ENCODE peak calls at places on chromosomes 7 and 10, in eight cellular contexts. K, M, C, H, E, S, L and I are unnamed samples.

GRCh38 chr7:537911-538634 is 18.4 kb upstream of the PDGFA start:
- DNase-seq in K (peak; percentile 89), S (peak; percentile 81), M (peak; percentile 80), C (peak; percentile 83), E (peak; percentile 94), L (no peak), H (no peak), I (peak; percentile 92)

GRCh38 chr10:76911184-76911583 is 726.4 kb downstream of the KCNMA1 start:
- DNase-seq in E (no peak), L (no peak), C (no peak), H (no peak), M (peak; percentile 10), K (no peak), S (no peak), I (no peak)

GRCh38 chr7:130758429-130759056 is 24.5 kb upstream of the KLF14 start:
- DNase-seq in C (peak; percentile 37), L (no peak), K (peak; percentile 69), H (no peak), E (no peak), M (peak; percentile 82), S (peak; percentile 29), I (no peak)

GRCh38 chr7:97116308-97116707 is 1.2 kb upstream of the SDHAF3 start:
- DNase-seq in C (no peak), S (no peak), E (no peak), L (no peak), H (no peak), M (no peak), K (no peak), I (peak; percentile 24)

GRCh38 chr7:37986780-37987380 is 66.4 kb downstream of the EPDR1 start:
- DNase-seq in M (no peak), C (no peak), E (no peak), K (no peak), S (no peak), L (no peak), H (no peak), I (no peak)

GRCh38 chr10:132492323-132493035 is 45.1 kb upstream of the INPP5A start:
- DNase-seq in M (no peak), E (peak; percentile 54), K (no peak), H (no peak), C (no peak), L (peak; percentile 84), S (no peak), I (no peak)

GRCh38 chr7:44396931-44397525 is 71.6 kb upstream of the CAMK2B start:
- DNase-seq in L (no peak), E (no peak), C (no peak), M (no peak), H (no peak), S (no peak), K (peak; percentile 80), I (no peak)

GRCh38 chr10:17026686-17027485 is 102.7 kb downstream of the CUBN start:
- DNase-seq in M (peak; percentile 65), S (no peak), L (no peak), K (peak; percentile 32), C (no peak), E (no peak), H (no peak), I (no peak)

GRCh38 chr7:156616269-156617202 is 24.0 kb upstream of the RNF32 start:
- DNase-seq in C (no peak), S (peak; percentile 54), K (peak; percentile 4), H (no peak), M (peak; percentile 14), E (no peak), L (no peak), I (no peak)

GRCh38 chr7:100585511-100586265 is at the start of gene LRCH4:
- DNase-seq in E (no peak), K (no peak), C (no peak), L (no peak), M (peak; percentile 59), S (no peak), H (no peak), I (no peak)

GRCh38 chr7:100435401-100436304 is 644 bp downstream of the PPP1R35 start:
- DNase-seq in L (peak; percentile 69), C (no peak), K (no peak), S (no peak), H (no peak), E (peak; percentile 82), M (peak; percentile 61), I (peak; percentile 51)

GRCh38 chr10:47256753-47257336 is 43.2 kb upstream of the GDF10 start:
- DNase-seq in K (no peak), C (no peak), M (no peak), E (no peak), S (no peak), H (no peak), L (no peak), I (no peak)

GRCh38 chr10:62231371-62231770 is 37.3 kb downstream of the RTKN2 start:
- DNase-seq in H (no peak), S (peak; percentile 6), M (peak; percentile 87), E (no peak), C (no peak), K (peak; percentile 92), L (no peak), I (peak; percentile 3)

GRCh38 chr7:46969303-46970130 is 612.4 kb downstream of the TNS3 start:
- DNase-seq in H (no peak), L (no peak), C (no peak), M (no peak), K (peak; percentile 20), E (no peak), S (no peak), I (no peak)

GRCh38 chr7:37942934-37943610 is 22.6 kb downstream of the EPDR1 start:
- DNase-seq in L (peak; percentile 94), K (no peak), C (no peak), E (peak; percentile 77), H (no peak), M (no peak), S (peak; percentile 100), I (peak; percentile 90)

DNA sequence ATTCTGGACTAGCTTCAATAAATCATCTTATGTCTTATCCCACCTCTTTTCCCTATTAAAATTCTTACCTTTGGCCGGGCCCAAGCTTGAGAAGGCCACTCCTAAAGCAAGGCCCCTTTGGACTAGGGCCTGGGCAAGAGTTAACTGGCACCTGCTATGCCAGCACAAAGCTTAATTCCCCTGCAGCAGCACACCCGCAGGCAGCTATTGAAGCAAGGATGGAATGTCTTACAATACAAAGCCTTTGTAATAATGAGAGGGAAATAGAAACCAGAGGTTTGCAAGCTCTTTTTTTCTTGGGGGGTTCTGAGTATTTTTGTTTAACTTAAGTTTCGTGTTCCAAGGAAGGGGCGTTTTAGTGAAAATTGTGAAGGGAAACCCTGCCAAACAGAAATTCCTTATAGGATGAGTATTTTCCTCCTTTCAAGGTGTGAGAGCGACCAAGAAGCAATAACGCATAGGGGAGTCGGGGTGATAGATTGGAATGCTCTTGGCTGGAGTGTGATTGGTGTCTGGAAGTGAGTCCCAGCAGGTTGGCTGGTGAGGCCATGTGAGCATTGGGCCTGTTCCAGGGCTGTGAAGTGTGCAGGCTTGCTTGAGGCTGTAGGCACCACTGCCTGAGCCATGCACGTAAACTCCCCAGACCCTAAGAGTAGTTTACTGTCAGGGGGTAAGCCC is 148.5 kb downstream of the KIAA1217 start:
- DNase-seq in L (no peak), C (no peak), H (no peak), K (no peak), M (no peak), S (no peak), E (no peak), I (no peak)
- H3K4me1 ChIP-seq in L (no peaks in the 10 kb centered on the region), C (no peaks in the 10 kb centered on the region), H (no peaks in the 10 kb centered on the region), K (no peaks in the 10 kb centered on the region), M (peaks cover 18% of the 10 kb centered on the region), S (no peaks in the 10 kb centered on the region), E (no peaks in the 10 kb centered on the region), I (peaks cover 14% of the 10 kb centered on the region)

GRCh38 chr7:2108501-2109250 is 124.1 kb downstream of the MAD1L1 start:
- DNase-seq in C (no peak), H (no peak), L (no peak), M (no peak), S (no peak), K (peak; percentile 32), E (no peak), I (peak; percentile 51)

GRCh38 chr7:2105917-2106316 is 126.8 kb downstream of the MAD1L1 start:
- DNase-seq in E (no peak), K (no peak), C (no peak), S (no peak), M (no peak), L (no peak), H (no peak), I (peak; percentile 65)

GRCh38 chr7:2106506-2106905 is 126.2 kb downstream of the MAD1L1 start:
- DNase-seq in K (no peak), E (no peak), H (no peak), L (no peak), S (no peak), M (no peak), C (no peak), I (peak; percentile 41)

GRCh38 chr7:2106920-2107319 is 125.8 kb downstream of the MAD1L1 start:
- DNase-seq in K (peak; percentile 67), C (no peak), M (no peak), L (no peak), E (no peak), H (no peak), S (no peak), I (peak; percentile 80)

GRCh38 chr7:2107386-2108085 is 125.2 kb downstream of the MAD1L1 start:
- DNase-seq in L (no peak), S (no peak), M (no peak), C (no peak), E (no peak), K (no peak), H (no peak), I (peak; percentile 72)
- H3K4me1 ChIP-seq in L (peaks cover 17% of the 10 kb centered on the region), S (peaks cover 58% of the 10 kb centered on the region), M (peaks cover 36% of the 10 kb centered on the region), C (peaks cover 85% of the 10 kb centered on the region), E (no peaks in the 10 kb centered on the region), K (peaks cover 47% of the 10 kb centered on the region), H (peaks cover 8% of the 10 kb centered on the region), I (peaks cover 20% of the 10 kb centered on the region)

DNA sequence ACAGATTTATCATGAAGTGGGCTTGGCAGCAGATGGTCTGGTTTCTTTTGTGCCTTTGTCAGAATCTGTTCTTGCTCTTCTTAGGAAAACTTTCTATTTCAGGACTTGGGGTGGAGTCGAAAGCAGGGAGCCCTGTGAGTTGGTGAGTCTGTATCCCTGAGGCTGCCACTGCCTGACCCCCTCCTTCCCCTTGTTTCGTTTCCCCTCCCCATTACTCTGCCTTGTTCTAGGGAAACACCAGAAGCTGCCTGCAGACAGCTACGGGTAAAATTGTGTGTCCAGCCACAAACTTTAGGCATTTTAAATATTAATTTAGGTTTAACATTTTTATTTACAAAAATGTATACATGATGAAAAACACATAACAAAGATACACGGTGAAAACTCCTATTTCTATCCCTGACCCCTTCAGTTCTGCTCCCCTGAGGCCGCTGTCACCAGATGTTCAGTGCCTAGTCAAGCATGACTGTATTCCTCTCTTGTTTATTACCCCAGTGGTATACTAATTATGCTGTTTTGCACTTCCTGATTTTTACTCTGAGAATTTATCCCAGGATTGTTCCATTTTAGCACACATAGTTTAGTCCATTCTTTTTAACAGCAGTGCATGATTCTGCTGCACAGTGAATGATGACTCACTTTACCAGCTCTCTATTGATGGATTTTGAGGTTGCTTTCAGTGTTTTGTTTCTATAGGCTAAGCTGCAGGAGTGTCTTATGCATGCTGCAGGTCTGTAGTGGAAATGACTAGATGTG is 9.1 kb downstream of the TSPAN14 start:
- DNase-seq in S (no peak), L (peak; percentile 43), H (no peak), M (peak; percentile 48), K (peak; percentile 81), E (peak; percentile 32), C (no peak), I (no peak)
- H3K4me1 ChIP-seq in S (peaks cover 100% of the 10 kb centered on the region), L (peaks cover 57% of the 10 kb centered on the region), H (peaks cover 75% of the 10 kb centered on the region), M (peaks cover 98% of the 10 kb centered on the region), K (peaks cover 50% of the 10 kb centered on the region), E (no peaks in the 10 kb centered on the region), C (peaks cover 99% of the 10 kb centered on the region), I (peaks cover 69% of the 10 kb centered on the region)

GRCh38 chr10:97714401-97715258 is 1.1 kb downstream of the MARVELD1 start:
- DNase-seq in L (peak; percentile 85), S (no peak), H (peak; percentile 34), K (peak; percentile 71), M (peak; percentile 95), C (no peak), E (peak; percentile 92), I (peak; percentile 82)
- H3K4me1 ChIP-seq in L (peaks cover 11% of the 10 kb centered on the region), S (peaks cover 27% of the 10 kb centered on the region), H (peaks cover 76% of the 10 kb centered on the region), K (peaks cover 29% of the 10 kb centered on the region), M (peaks cover 46% of the 10 kb centered on the region), C (peaks cover 52% of the 10 kb centered on the region), E (no peaks in the 10 kb centered on the region), I (peaks cover 30% of the 10 kb centered on the region)